ENCODE peak calls at places on chromosomes 13 and 19, in six cellular contexts. One of them, this sample, is unnamed.

GRCh38 chr19:52492201-52492960 is 35.1 kb upstream of the ZNF808 start:
- DNase-seq in tibial nerve: no peak
- DNase-seq in esophagus squamous epithelium: no peak
- DNase-seq in mesendoderm: peak; percentile 96
- DNase-seq in foreskin keratinocyte: peak; percentile 16
- DNase-seq in CD8-positive, alpha-beta memory T cell: no peak
- DNase-seq in this sample: no peak

GRCh38 chr13:33441015-33441414 is 155.5 kb upstream of the STARD13 start:
- DNase-seq in mesendoderm: peak; percentile 76
- DNase-seq in foreskin keratinocyte: peak; percentile 39
- DNase-seq in CD8-positive, alpha-beta memory T cell: no peak
- DNase-seq in esophagus squamous epithelium: no peak
- DNase-seq in tibial nerve: peak; percentile 16
- DNase-seq in this sample: no peak

GRCh38 chr13:76016799-76017198 is 380.7 kb downstream of the LMO7 start:
- DNase-seq in esophagus squamous epithelium: no peak
- DNase-seq in mesendoderm: peak; percentile 67
- DNase-seq in tibial nerve: no peak
- DNase-seq in foreskin keratinocyte: no peak
- DNase-seq in CD8-positive, alpha-beta memory T cell: no peak
- DNase-seq in this sample: no peak

GRCh38 chr19:33226550-33227241 is 1.0 kb upstream of the SLC7A10 start:
- DNase-seq in CD8-positive, alpha-beta memory T cell: no peak
- DNase-seq in esophagus squamous epithelium: no peak
- DNase-seq in foreskin keratinocyte: no peak
- DNase-seq in mesendoderm: peak; percentile 82
- DNase-seq in tibial nerve: no peak
- DNase-seq in this sample: no peak

GRCh38 chr13:102948006-102948405 is 102.2 kb downstream of the ERCC5 start:
- DNase-seq in mesendoderm: no peak
- DNase-seq in CD8-positive, alpha-beta memory T cell: no peak
- DNase-seq in foreskin keratinocyte: no peak
- DNase-seq in esophagus squamous epithelium: no peak
- DNase-seq in tibial nerve: peak; percentile 12
- DNase-seq in this sample: peak; percentile 88

GRCh38 chr19:2711175-2711936 is 8.9 kb upstream of the GNG7 start:
- DNase-seq in mesendoderm: no peak
- DNase-seq in CD8-positive, alpha-beta memory T cell: no peak
- DNase-seq in esophagus squamous epithelium: no peak
- DNase-seq in foreskin keratinocyte: no peak
- DNase-seq in tibial nerve: no peak
- DNase-seq in this sample: no peak

GRCh38 chr13:109700176-109700575 is 86.2 kb downstream of the IRS2 start:
- DNase-seq in tibial nerve: peak; percentile 48
- DNase-seq in foreskin keratinocyte: peak; percentile 66
- DNase-seq in mesendoderm: peak; percentile 58
- DNase-seq in CD8-positive, alpha-beta memory T cell: no peak
- DNase-seq in esophagus squamous epithelium: no peak
- DNase-seq in this sample: peak; percentile 8

GRCh38 chr13:38767506-38768265 is 80.8 kb downstream of the FREM2 start:
- DNase-seq in foreskin keratinocyte: peak; percentile 21
- DNase-seq in esophagus squamous epithelium: no peak
- DNase-seq in CD8-positive, alpha-beta memory T cell: no peak
- DNase-seq in mesendoderm: no peak
- DNase-seq in tibial nerve: no peak
- DNase-seq in this sample: peak; percentile 45

GRCh38 chr13:31008400-31009115 is 76.1 kb downstream of the TEX26 start:
- DNase-seq in mesendoderm: no peak
- DNase-seq in CD8-positive, alpha-beta memory T cell: no peak
- DNase-seq in esophagus squamous epithelium: no peak
- DNase-seq in tibial nerve: no peak
- DNase-seq in foreskin keratinocyte: peak; percentile 56
- DNase-seq in this sample: no peak

GRCh38 chr19:3497757-3498515 is 2.5 kb downstream of the DOHH start:
- DNase-seq in tibial nerve: no peak
- DNase-seq in mesendoderm: no peak
- DNase-seq in esophagus squamous epithelium: no peak
- DNase-seq in CD8-positive, alpha-beta memory T cell: no peak
- DNase-seq in foreskin keratinocyte: no peak
- DNase-seq in this sample: no peak

GRCh38 chr13:101945435-101945834 is 456.4 kb downstream of the FGF14 start:
- DNase-seq in CD8-positive, alpha-beta memory T cell: no peak
- DNase-seq in esophagus squamous epithelium: no peak
- DNase-seq in foreskin keratinocyte: no peak
- DNase-seq in tibial nerve: no peak
- DNase-seq in mesendoderm: peak; percentile 37
- DNase-seq in this sample: no peak

GRCh38 chr19:4238831-4239230 is 8.0 kb upstream of the YJU2 start:
- DNase-seq in esophagus squamous epithelium: no peak
- DNase-seq in foreskin keratinocyte: no peak
- DNase-seq in mesendoderm: no peak
- DNase-seq in CD8-positive, alpha-beta memory T cell: no peak
- DNase-seq in tibial nerve: no peak
- DNase-seq in this sample: no peak

GRCh38 chr13:100095498-100095897 is 6.6 kb downstream of the PCCA start:
- DNase-seq in foreskin keratinocyte: no peak
- DNase-seq in esophagus squamous epithelium: no peak
- DNase-seq in mesendoderm: no peak
- DNase-seq in CD8-positive, alpha-beta memory T cell: no peak
- DNase-seq in tibial nerve: no peak
- DNase-seq in this sample: no peak

GRCh38 chr19:16544468-16545231 is 2.4 kb upstream of the CHERP start:
- DNase-seq in CD8-positive, alpha-beta memory T cell: no peak
- DNase-seq in mesendoderm: no peak
- DNase-seq in tibial nerve: no peak
- DNase-seq in esophagus squamous epithelium: no peak
- DNase-seq in foreskin keratinocyte: no peak
- DNase-seq in this sample: no peak

GRCh38 chr19:1230585-1231489 is 7.0 kb downstream of the CBARP start:
- DNase-seq in mesendoderm: peak; percentile 61
- DNase-seq in CD8-positive, alpha-beta memory T cell: no peak
- DNase-seq in esophagus squamous epithelium: no peak
- DNase-seq in tibial nerve: no peak
- DNase-seq in foreskin keratinocyte: no peak
- DNase-seq in this sample: no peak

GRCh38 chr13:110815471-110816204 is 99.2 kb downstream of the ANKRD10 start:
- DNase-seq in tibial nerve: no peak
- DNase-seq in mesendoderm: no peak
- DNase-seq in CD8-positive, alpha-beta memory T cell: no peak
- DNase-seq in foreskin keratinocyte: peak; percentile 32
- DNase-seq in esophagus squamous epithelium: no peak
- DNase-seq in this sample: no peak

GRCh38 chr19:34241513-34242337 is 12.6 kb upstream of the GARRE1 start:
- DNase-seq in esophagus squamous epithelium: no peak
- DNase-seq in CD8-positive, alpha-beta memory T cell: no peak
- DNase-seq in foreskin keratinocyte: no peak
- DNase-seq in mesendoderm: peak; percentile 88
- DNase-seq in tibial nerve: no peak
- DNase-seq in this sample: no peak

GRCh38 chr13:26380930-26381329 is 127.0 kb downstream of the CDK8 start:
- DNase-seq in mesendoderm: no peak
- DNase-seq in tibial nerve: no peak
- DNase-seq in esophagus squamous epithelium: no peak
- DNase-seq in foreskin keratinocyte: no peak
- DNase-seq in CD8-positive, alpha-beta memory T cell: no peak
- DNase-seq in this sample: no peak

GRCh38 chr19:58476498-58477015 is 405 bp downstream of the ZNF446 start:
- DNase-seq in foreskin keratinocyte: no peak
- DNase-seq in CD8-positive, alpha-beta memory T cell: no peak
- DNase-seq in esophagus squamous epithelium: no peak
- DNase-seq in mesendoderm: peak; percentile 39
- DNase-seq in tibial nerve: no peak
- DNase-seq in this sample: no peak

GRCh38 chr13:24660023-24660806 is 20.0 kb upstream of the ATP12A start:
- DNase-seq in esophagus squamous epithelium: no peak
- DNase-seq in tibial nerve: no peak
- DNase-seq in mesendoderm: no peak
- DNase-seq in CD8-positive, alpha-beta memory T cell: no peak
- DNase-seq in foreskin keratinocyte: no peak
- DNase-seq in this sample: no peak

GRCh38 chr19:39356073-39356472 is 13.9 kb downstream of the SAMD4B start:
- DNase-seq in esophagus squamous epithelium: no peak
- DNase-seq in mesendoderm: no peak
- DNase-seq in tibial nerve: no peak
- DNase-seq in CD8-positive, alpha-beta memory T cell: no peak
- DNase-seq in foreskin keratinocyte: no peak
- DNase-seq in this sample: no peak

GRCh38 chr13:63864171-63864902 is 2448.7 kb upstream of the PCDH20 start:
- DNase-seq in esophagus squamous epithelium: no peak
- DNase-seq in CD8-positive, alpha-beta memory T cell: no peak
- DNase-seq in mesendoderm: peak; percentile 9
- DNase-seq in foreskin keratinocyte: peak; percentile 30
- DNase-seq in tibial nerve: no peak
- DNase-seq in this sample: no peak

GRCh38 chr19:3443840-3444694 is 36.3 kb downstream of the SMIM24 start:
- DNase-seq in CD8-positive, alpha-beta memory T cell: no peak
- DNase-seq in esophagus squamous epithelium: no peak
- DNase-seq in foreskin keratinocyte: no peak
- DNase-seq in mesendoderm: peak; percentile 90
- DNase-seq in tibial nerve: no peak
- DNase-seq in this sample: no peak

GRCh38 chr13:20438801-20439200 is 86.9 kb downstream of the CRYL1 start:
- DNase-seq in tibial nerve: no peak
- DNase-seq in esophagus squamous epithelium: no peak
- DNase-seq in mesendoderm: no peak
- DNase-seq in foreskin keratinocyte: no peak
- DNase-seq in CD8-positive, alpha-beta memory T cell: no peak
- DNase-seq in this sample: no peak

GRCh38 chr13:48600374-48601364 is 53.1 kb upstream of the CYSLTR2 start:
- DNase-seq in mesendoderm: peak; percentile 85
- DNase-seq in foreskin keratinocyte: peak; percentile 13
- DNase-seq in esophagus squamous epithelium: no peak
- DNase-seq in tibial nerve: no peak
- DNase-seq in CD8-positive, alpha-beta memory T cell: no peak
- DNase-seq in this sample: no peak

GRCh38 chr19:47509170-47509847 is 5.6 kb downstream of the NAPA start:
- DNase-seq in tibial nerve: no peak
- DNase-seq in CD8-positive, alpha-beta memory T cell: no peak
- DNase-seq in esophagus squamous epithelium: no peak
- DNase-seq in mesendoderm: no peak
- DNase-seq in foreskin keratinocyte: no peak
- DNase-seq in this sample: no peak

GRCh38 chr19:47510516-47511127 is 4.2 kb downstream of the NAPA start:
- DNase-seq in mesendoderm: no peak
- DNase-seq in esophagus squamous epithelium: no peak
- DNase-seq in tibial nerve: no peak
- DNase-seq in foreskin keratinocyte: no peak
- DNase-seq in CD8-positive, alpha-beta memory T cell: no peak
- DNase-seq in this sample: no peak

GRCh38 chr19:47508721-47509120 is 6.1 kb downstream of the NAPA start:
- DNase-seq in foreskin keratinocyte: no peak
- DNase-seq in CD8-positive, alpha-beta memory T cell: no peak
- DNase-seq in tibial nerve: no peak
- DNase-seq in esophagus squamous epithelium: no peak
- DNase-seq in mesendoderm: no peak
- DNase-seq in this sample: no peak

GRCh38 chr19:47511128-47511517 is 3.7 kb downstream of the NAPA start:
- DNase-seq in tibial nerve: peak; percentile 32
- DNase-seq in foreskin keratinocyte: no peak
- DNase-seq in mesendoderm: no peak
- DNase-seq in esophagus squamous epithelium: no peak
- DNase-seq in CD8-positive, alpha-beta memory T cell: no peak
- DNase-seq in this sample: no peak

GRCh38 chr19:47509973-47510372 is 4.9 kb downstream of the NAPA start:
- DNase-seq in CD8-positive, alpha-beta memory T cell: no peak
- DNase-seq in esophagus squamous epithelium: no peak
- DNase-seq in foreskin keratinocyte: peak; percentile 31
- DNase-seq in mesendoderm: no peak
- DNase-seq in tibial nerve: no peak
- DNase-seq in this sample: no peak
- H3K27ac ChIP-seq in CD8-positive, alpha-beta memory T cell: no peak overlapping the region
- H3K27ac ChIP-seq in esophagus squamous epithelium: peak overlapping the region; percentile 86
- H3K27ac ChIP-seq in foreskin keratinocyte: no peak overlapping the region
- H3K27ac ChIP-seq in mesendoderm: no peak overlapping the region
- H3K27ac ChIP-seq in tibial nerve: peak overlapping the region; percentile 99
- H3K27ac ChIP-seq in this sample: peak overlapping the region; percentile 54

GRCh38 chr19:44530777-44531176 is 1.3 kb upstream of the CEACAM20 start:
- DNase-seq in foreskin keratinocyte: no peak
- DNase-seq in tibial nerve: no peak
- DNase-seq in esophagus squamous epithelium: no peak
- DNase-seq in mesendoderm: no peak
- DNase-seq in CD8-positive, alpha-beta memory T cell: no peak
- DNase-seq in this sample: no peak
- H3K27ac ChIP-seq in foreskin keratinocyte: no peak overlapping the region
- H3K27ac ChIP-seq in tibial nerve: no peak overlapping the region
- H3K27ac ChIP-seq in esophagus squamous epithelium: no peak overlapping the region
- H3K27ac ChIP-seq in mesendoderm: no peak overlapping the region
- H3K27ac ChIP-seq in CD8-positive, alpha-beta memory T cell: no peak overlapping the region
- H3K27ac ChIP-seq in this sample: no peak overlapping the region

GRCh38 chr13:91576590-91576989 is 178.2 kb downstream of the GPC5 start:
- DNase-seq in CD8-positive, alpha-beta memory T cell: no peak
- DNase-seq in mesendoderm: peak; percentile 72
- DNase-seq in foreskin keratinocyte: no peak
- DNase-seq in esophagus squamous epithelium: no peak
- DNase-seq in tibial nerve: no peak
- DNase-seq in this sample: no peak
- H3K27ac ChIP-seq in CD8-positive, alpha-beta memory T cell: no peak overlapping the region
- H3K27ac ChIP-seq in mesendoderm: no peak overlapping the region
- H3K27ac ChIP-seq in foreskin keratinocyte: no peak overlapping the region
- H3K27ac ChIP-seq in esophagus squamous epithelium: no peak overlapping the region
- H3K27ac ChIP-seq in tibial nerve: no peak overlapping the region
- H3K27ac ChIP-seq in this sample: no peak overlapping the region

DNA sequence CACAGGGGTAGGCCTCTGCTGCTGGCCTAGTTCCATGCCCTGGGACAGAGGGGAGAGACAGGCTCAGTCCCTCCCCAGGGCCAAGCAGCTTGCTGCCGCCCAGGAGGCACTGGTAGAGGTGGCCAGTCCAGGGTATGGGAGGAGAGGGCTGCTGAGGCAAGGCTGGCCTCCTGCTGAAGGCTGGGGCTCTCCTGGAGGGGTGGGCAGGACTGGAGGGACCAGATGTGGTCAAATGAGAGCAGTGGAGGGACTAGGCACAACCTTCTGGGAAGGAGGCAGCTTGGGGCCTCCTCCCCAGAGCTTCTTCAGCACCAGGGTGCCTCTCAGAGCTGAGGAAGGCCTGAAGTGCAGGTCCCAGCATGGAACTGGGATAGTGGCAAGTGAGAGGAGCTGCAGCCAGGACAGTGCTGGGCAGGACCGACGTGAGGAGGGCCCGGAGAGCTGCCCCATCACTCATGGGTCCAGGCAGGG is 29.8 kb upstream of the VSTM2B start:
- DNase-seq in CD8-positive, alpha-beta memory T cell: no peak
- DNase-seq in mesendoderm: no peak
- DNase-seq in esophagus squamous epithelium: no peak
- DNase-seq in tibial nerve: no peak
- DNase-seq in foreskin keratinocyte: no peak
- DNase-seq in this sample: no peak
- H3K27ac ChIP-seq in CD8-positive, alpha-beta memory T cell: no peak overlapping the region
- H3K27ac ChIP-seq in mesendoderm: no peak overlapping the region
- H3K27ac ChIP-seq in esophagus squamous epithelium: no peak overlapping the region
- H3K27ac ChIP-seq in tibial nerve: no peak overlapping the region
- H3K27ac ChIP-seq in foreskin keratinocyte: no peak overlapping the region
- H3K27ac ChIP-seq in this sample: no peak overlapping the region

This sample was measured in caudate nucleus.